ENCODE peak calls at places on chromosome 5, in seven cellular contexts. V, N, Q, C, P, Z and B are unnamed samples.

GRCh38 chr5:160747559-160747958 is 104.5 kb downstream of the ATP10B start:
- DNase-seq in V (no peak), N (no peak), Q (no peak), C (no peak), P (no peak), Z (no peak), B (no peak)

GRCh38 chr5:135107101-135107500 is 73.1 kb upstream of the PITX1 start:
- DNase-seq in V (no peak), N (peak), Q (no peak), C (no peak), P (no peak), Z (no peak), B (no peak)

GRCh38 chr5:58071566-58071965 is 388.3 kb downstream of the PLK2 start:
- DNase-seq in V (no peak), N (no peak), Q (no peak), C (no peak), P (no peak), Z (no peak), B (no peak)

GRCh38 chr5:92687793-92688467 is 893.1 kb downstream of the NR2F1-AS1 start:
- DNase-seq in V (peak), N (no peak), Q (no peak), C (no peak), P (peak), Z (peak), B (no peak)

GRCh38 chr5:13866792-13867191 is 77.7 kb downstream of the DNAH5 start:
- DNase-seq in V (peak), N (no peak), Q (peak), C (no peak), P (peak), Z (peak), B (peak)

GRCh38 chr5:118553662-118554061 is 434.7 kb downstream of the DTWD2 start:
- DNase-seq in V (no peak), N (no peak), Q (no peak), C (no peak), P (no peak), Z (no peak), B (no peak)

GRCh38 chr5:129593525-129593924 is 133.4 kb downstream of the ADAMTS19 start:
- DNase-seq in V (no peak), N (no peak), Q (no peak), C (no peak), P (no peak), Z (no peak), B (no peak)

GRCh38 chr5:143217065-143217803 is 186.3 kb downstream of the NR3C1 start:
- DNase-seq in V (no peak), N (no peak), Q (no peak), C (no peak), P (no peak), Z (no peak), B (no peak)

GRCh38 chr5:133423618-133424282 is 188.6 kb downstream of the FSTL4 start:
- DNase-seq in V (peak), N (peak), Q (peak), C (no peak), P (peak), Z (peak), B (no peak)

GRCh38 chr5:173557123-173557903 is 59.1 kb downstream of the BOD1 start:
- DNase-seq in V (no peak), N (no peak), Q (no peak), C (peak), P (no peak), Z (peak), B (no peak)

GRCh38 chr5:122076023-122076422 is 2.0 kb downstream of the LOX start:
- DNase-seq in V (peak), N (no peak), Q (no peak), C (no peak), P (no peak), Z (no peak), B (no peak)

GRCh38 chr5:178376906-178377582 is 144.4 kb upstream of the PHYKPL start:
- DNase-seq in V (peak), N (no peak), Q (no peak), C (no peak), P (no peak), Z (no peak), B (no peak)

GRCh38 chr5:179293276-179293675 is 52.0 kb downstream of the ADAMTS2 start:
- DNase-seq in V (no peak), N (no peak), Q (no peak), C (no peak), P (no peak), Z (peak), B (no peak)

GRCh38 chr5:139658928-139659667 is 10.9 kb downstream of the CXXC5 start:
- DNase-seq in V (peak), N (peak), Q (no peak), C (no peak), P (no peak), Z (no peak), B (no peak)

GRCh38 chr5:1380011-1380817 is 35.3 kb upstream of the CLPTM1L start:
- DNase-seq in V (peak), N (no peak), Q (peak), C (no peak), P (no peak), Z (peak), B (no peak)

GRCh38 chr5:169011009-169011408 is 289.9 kb downstream of the SLIT3 start:
- DNase-seq in V (no peak), N (no peak), Q (no peak), C (no peak), P (no peak), Z (no peak), B (no peak)

GRCh38 chr5:130939059-130939458 is 226.0 kb downstream of the HINT1 start:
- DNase-seq in V (no peak), N (no peak), Q (no peak), C (no peak), P (no peak), Z (no peak), B (no peak)

GRCh38 chr5:169762338-169763095 is 125.4 kb downstream of the DOCK2 start:
- DNase-seq in V (peak), N (no peak), Q (no peak), C (no peak), P (no peak), Z (no peak), B (peak)